ENCODE peak calls at places on chromosome 9, in eight cellular contexts. J is left lung; F is WTC11; S is OCI-LY7; L is activated CD8-positive, alpha-beta T cell treated with anti-CD3 and anti-CD28 coated beads for 36 hours; X is adrenal gland; P is GM12865; C is lower leg skin. I is an unnamed sample.

GRCh38 chr9:83441390-83441789 is 96.8 kb downstream of the FRMD3 start:
- DNase-seq in J (no peak), F (no peak), S (no peak), L (no peak), X (peak), P (no peak), C (no peak), I (no peak)

GRCh38 chr9:116959775-116960174 is 272.7 kb downstream of the TRIM32 start:
- DNase-seq in J (no peak), F (peak), S (no peak), L (peak), X (peak), P (no peak), C (no peak), I (peak)

GRCh38 chr9:93622725-93623124 is 46.3 kb downstream of the PHF2 start:
- DNase-seq in J (no peak), F (no peak), S (no peak), L (no peak), X (no peak), P (no peak), C (no peak), I (no peak)

GRCh38 chr9:71909887-71910601 is 949 bp downstream of the ABHD17B start:
- DNase-seq in J (peak), F (peak), S (peak), L (peak), X (peak), P (peak), C (peak), I (peak)

GRCh38 chr9:86082870-86083269 is 16.5 kb downstream of the GOLM1 start:
- DNase-seq in J (no peak), F (no peak), S (no peak), L (no peak), X (peak), P (no peak), C (no peak), I (no peak)

GRCh38 chr9:68869020-68869419 is 144.9 kb downstream of the PRKACG start:
- DNase-seq in J (no peak), F (peak), S (no peak), L (no peak), X (no peak), P (no peak), C (no peak), I (no peak)

GRCh38 chr9:38079410-38080105 is 10.5 kb upstream of the SHB start:
- DNase-seq in J (no peak), F (no peak), S (no peak), L (no peak), X (peak), P (no peak), C (peak), I (no peak)

GRCh38 chr9:86682240-86682639 is 265.1 kb downstream of the GAS1 start:
- DNase-seq in J (no peak), F (no peak), S (no peak), L (peak), X (no peak), P (peak), C (no peak), I (no peak)

GRCh38 chr9:129109504-129109903 is 1.1 kb downstream of the CRAT start:
- DNase-seq in J (peak), F (peak), S (peak), L (peak), X (peak), P (peak), C (peak), I (no peak)

GRCh38 chr9:76342862-76343261 is 51.4 kb downstream of the RFK start:
- DNase-seq in J (no peak), F (no peak), S (no peak), L (no peak), X (no peak), P (no peak), C (no peak), I (no peak)

GRCh38 chr9:84266087-84266561 is 74.4 kb downstream of the SLC28A3 start:
- DNase-seq in J (no peak), F (peak), S (no peak), L (peak), X (no peak), P (peak), C (no peak), I (no peak)

GRCh38 chr9:111949919-111950318 is 53.3 kb downstream of the UGCG start:
- DNase-seq in J (no peak), F (no peak), S (no peak), L (no peak), X (no peak), P (no peak), C (no peak), I (no peak)

GRCh38 chr9:21974230-21974541 is 20.0 kb downstream of the CDKN2A start:
- DNase-seq in J (no peak), F (no peak), S (no peak), L (no peak), X (no peak), P (no peak), C (no peak), I (no peak)

GRCh38 chr9:6805532-6805931 is 47.8 kb downstream of the KDM4C start:
- DNase-seq in J (no peak), F (no peak), S (no peak), L (no peak), X (peak), P (no peak), C (no peak), I (no peak)

GRCh38 chr9:94928696-94929372 is 202.3 kb downstream of the AOPEP start:
- DNase-seq in J (no peak), F (no peak), S (no peak), L (no peak), X (no peak), P (no peak), C (no peak), I (no peak)

GRCh38 chr9:26524225-26524624 is 368.4 kb downstream of the CAAP1 start:
- DNase-seq in J (no peak), F (no peak), S (no peak), L (no peak), X (peak), P (no peak), C (peak), I (no peak)

GRCh38 chr9:93464876-93465275 is 11.5 kb upstream of the FAM120AOS start:
- DNase-seq in J (no peak), F (no peak), S (peak), L (no peak), X (no peak), P (no peak), C (no peak), I (no peak)

GRCh38 chr9:108363321-108363720 is 492.5 kb downstream of the ACTL7B start:
- DNase-seq in J (no peak), F (no peak), S (no peak), L (no peak), X (no peak), P (no peak), C (no peak), I (no peak)

GRCh38 chr9:127637322-127637847 is 25.3 kb downstream of the STXBP1 start:
- DNase-seq in J (no peak), F (no peak), S (no peak), L (no peak), X (peak), P (no peak), C (no peak), I (no peak)

GRCh38 chr9:90086076-90086475 is 481.3 kb downstream of the GADD45G start:
- DNase-seq in J (no peak), F (no peak), S (no peak), L (no peak), X (peak), P (no peak), C (no peak), I (no peak)

GRCh38 chr9:136079916-136080246 is 15.2 kb downstream of the NACC2 start:
- DNase-seq in J (peak), F (no peak), S (no peak), L (no peak), X (no peak), P (no peak), C (no peak), I (no peak)

GRCh38 chr9:107336718-107337360 is 53.8 kb downstream of the RAD23B start:
- DNase-seq in J (no peak), F (no peak), S (no peak), L (no peak), X (peak), P (no peak), C (peak), I (no peak)

GRCh38 chr9:12794024-12794799 is 19.4 kb downstream of the LURAP1L start:
- DNase-seq in J (no peak), F (no peak), S (no peak), L (no peak), X (no peak), P (no peak), C (no peak), I (no peak)

GRCh38 chr9:4389755-4390154 is 89.9 kb upstream of the GLIS3 start:
- DNase-seq in J (no peak), F (no peak), S (no peak), L (no peak), X (no peak), P (no peak), C (no peak), I (no peak)

GRCh38 chr9:4389003-4389402 is 89.1 kb upstream of the GLIS3 start:
- DNase-seq in J (no peak), F (no peak), S (no peak), L (no peak), X (no peak), P (no peak), C (no peak), I (no peak)

GRCh38 chr9:4382722-4383317 is 83.0 kb upstream of the GLIS3 start:
- DNase-seq in J (no peak), F (no peak), S (no peak), L (no peak), X (peak), P (peak), C (no peak), I (peak)

GRCh38 chr9:4384750-4385149 is 84.9 kb upstream of the GLIS3 start:
- DNase-seq in J (no peak), F (no peak), S (no peak), L (no peak), X (no peak), P (no peak), C (no peak), I (no peak)

DNA sequence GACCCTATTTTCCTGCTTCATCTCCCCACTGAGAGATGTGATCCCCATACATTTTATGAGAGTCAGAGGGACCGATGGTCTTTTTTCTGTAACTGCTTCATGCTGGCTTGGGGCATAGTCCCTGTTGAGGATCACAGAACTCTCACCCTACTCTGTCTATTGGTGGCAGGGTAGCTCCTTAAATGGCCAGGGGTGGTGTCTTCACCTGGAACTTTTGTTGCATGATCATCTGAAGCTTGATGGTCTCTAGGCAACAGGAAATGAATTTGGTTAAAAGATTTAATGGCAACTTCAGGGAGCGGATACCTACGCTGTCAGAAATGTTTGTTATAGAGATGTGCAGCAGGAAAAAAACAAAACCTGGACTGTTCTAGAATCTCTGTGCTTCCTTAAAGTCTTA is 87.0 kb upstream of the GLIS3 start:
- DNase-seq in J (no peak), F (no peak), S (no peak), L (no peak), X (no peak), P (peak), C (no peak), I (no peak)
- TF ChIP-seq CTCF in J (no peak), F (no peak), S (no peak), L (no peak), X (no peak), P (peak), C (no peak), I (peak)

DNA sequence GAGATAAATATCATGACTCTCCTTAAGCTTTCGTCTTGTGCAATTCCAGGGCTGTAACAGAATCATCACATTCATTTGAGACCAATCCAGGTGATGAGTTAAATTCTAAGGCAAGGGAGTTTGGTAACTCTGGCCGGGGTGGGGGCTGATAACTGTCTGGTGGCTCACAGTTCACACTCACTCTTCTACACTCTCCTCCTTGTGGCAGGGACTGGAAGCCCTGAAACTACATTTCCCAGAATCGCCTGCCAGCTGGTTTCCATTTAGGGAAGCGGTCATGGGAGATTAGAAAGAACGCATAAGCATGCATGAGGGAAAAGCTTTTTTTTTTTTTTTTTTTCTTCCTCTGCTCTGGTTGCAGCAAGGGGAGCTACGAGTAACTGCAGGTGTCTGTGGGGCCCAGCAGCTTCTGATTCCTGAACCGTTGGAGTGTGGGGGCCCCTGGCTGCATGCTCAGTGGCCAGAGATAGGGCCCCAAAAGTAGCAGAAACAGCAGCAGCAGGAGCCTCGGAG is 154.8 kb upstream of the TBC1D2 start:
- DNase-seq in J (no peak), F (peak), S (peak), L (no peak), X (peak), P (no peak), C (no peak), I (no peak)
- TF ChIP-seq CTCF in J (no peak), F (no peak), S (no peak), L (no peak), X (no peak), P (no peak), C (no peak), I (no peak)

GRCh38 chr9:125460883-125461475 is 199.4 kb downstream of the GAPVD1 start:
- DNase-seq in J (no peak), F (no peak), S (no peak), L (no peak), X (peak), P (no peak), C (no peak), I (no peak)

GRCh38 chr9:125457357-125457756 is 195.7 kb downstream of the GAPVD1 start:
- DNase-seq in J (no peak), F (no peak), S (no peak), L (no peak), X (no peak), P (no peak), C (no peak), I (no peak)

GRCh38 chr9:125455876-125456275 is 194.2 kb downstream of the GAPVD1 start:
- DNase-seq in J (no peak), F (no peak), S (no peak), L (no peak), X (no peak), P (no peak), C (no peak), I (no peak)

GRCh38 chr9:125460346-125460745 is 198.7 kb downstream of the GAPVD1 start:
- DNase-seq in J (no peak), F (no peak), S (no peak), L (no peak), X (no peak), P (no peak), C (no peak), I (no peak)

GRCh38 chr9:125455132-125455531 is 193.5 kb downstream of the GAPVD1 start:
- DNase-seq in J (no peak), F (no peak), S (no peak), L (no peak), X (no peak), P (no peak), C (no peak), I (no peak)
- TF ChIP-seq CTCF in J (no peak), F (no peak), S (no peak), L (no peak), X (no peak), P (no peak), C (no peak), I (no peak)

GRCh38 chr9:20623021-20623747 is 885 bp upstream of the MLLT3 start:
- DNase-seq in J (peak), F (peak), S (peak), L (peak), X (peak), P (peak), C (peak), I (peak)
- TF ChIP-seq CTCF in J (no peak), F (no peak), S (no peak), L (no peak), X (no peak), P (no peak), C (no peak), I (no peak)

DNA sequence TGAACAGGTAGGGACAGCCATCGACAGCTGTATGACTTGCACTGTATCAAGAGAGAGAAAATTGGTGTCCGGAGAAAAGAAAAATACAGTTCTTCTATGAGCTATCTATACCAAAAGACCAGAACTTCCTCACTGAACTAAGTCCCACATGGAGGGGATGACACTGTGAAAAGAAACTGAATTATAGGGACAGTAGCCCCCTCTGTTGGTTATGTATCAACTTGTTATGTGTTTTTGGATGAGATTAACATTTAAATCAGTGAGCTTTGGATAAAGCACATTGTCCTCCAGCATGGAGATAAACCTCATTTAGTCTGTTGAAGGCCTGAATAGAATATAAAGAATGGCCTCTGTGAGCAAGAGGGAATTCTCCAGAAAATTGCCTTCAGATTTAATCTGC is 176.6 kb upstream of the SH3GL2 start:
- DNase-seq in J (no peak), F (no peak), S (no peak), L (no peak), X (no peak), P (peak), C (no peak), I (no peak)
- TF ChIP-seq CTCF in J (no peak), F (no peak), S (peak), L (no peak), X (no peak), P (no peak), C (no peak), I (no peak)

DNA sequence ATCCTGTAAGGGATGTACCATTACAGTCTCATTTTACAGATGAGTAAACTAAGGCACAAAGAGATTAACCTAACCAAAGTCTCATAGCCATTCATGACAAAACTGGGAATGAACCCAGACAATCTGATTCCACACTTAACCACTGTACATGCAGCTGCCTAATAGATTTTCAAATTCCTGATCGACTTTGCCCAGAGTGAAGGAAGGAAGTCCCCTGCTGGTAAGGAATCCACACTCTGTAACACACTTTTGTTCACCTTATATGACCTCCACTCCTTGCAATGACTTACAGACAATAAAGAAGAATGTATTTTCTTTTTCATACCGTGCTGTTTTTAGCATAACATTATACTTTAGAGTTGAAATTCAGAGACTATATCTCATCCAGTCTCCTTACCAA is 31.3 kb upstream of the PLPP6 start:
- DNase-seq in J (no peak), F (no peak), S (no peak), L (no peak), X (no peak), P (no peak), C (no peak), I (no peak)
- TF ChIP-seq CTCF in J (no peak), F (no peak), S (no peak), L (no peak), X (no peak), P (no peak), C (no peak), I (no peak)

I was measured in GM20000.